ENCODE peak calls at places on chromosomes 16 and 17, in ten cellular contexts. W, K, U, E, D, O, G, R, L and P are unnamed samples.

GRCh38 chr17:8175795-8176196 is 384 bp downstream of the TMEM107 start:
- DNase-seq in W (no peak), K (no peak), U (no peak), E (no peak), D (no peak), O (no peak), G (no peak), R (no peak), L (no peak), P (no peak)

GRCh38 chr17:9028632-9029570 is 7.6 kb downstream of the NTN1 start:
- DNase-seq in W (no peak), K (no peak), U (peak; percentile 52), E (no peak), D (no peak), O (no peak), G (no peak), R (no peak), L (no peak), P (no peak)

GRCh38 chr17:77322284-77322533 is 181.4 kb downstream of the SEC14L1 start:
- DNase-seq in W (peak; percentile 25), K (no peak), U (no peak), E (no peak), D (no peak), O (no peak), G (no peak), R (no peak), L (no peak), P (no peak)

GRCh38 chr17:50556803-50557202 is 3.7 kb upstream of the CACNA1G start:
- DNase-seq in W (no peak), K (no peak), U (no peak), E (no peak), D (no peak), O (no peak), G (no peak), R (no peak), L (no peak), P (no peak)

GRCh38 chr17:81049372-81049911 is 14.5 kb downstream of the BAIAP2 start:
- DNase-seq in W (no peak), K (no peak), U (no peak), E (no peak), D (no peak), O (no peak), G (no peak), R (no peak), L (no peak), P (no peak)

GRCh38 chr17:18185832-18186231 is 2.2 kb downstream of the ALKBH5 start:
- DNase-seq in W (no peak), K (no peak), U (no peak), E (no peak), D (no peak), O (no peak), G (peak; percentile 43), R (no peak), L (no peak), P (no peak)

GRCh38 chr17:58381124-58381838 is 29.3 kb upstream of the SUPT4H1 start:
- DNase-seq in W (peak; percentile 54), K (no peak), U (no peak), E (peak; percentile 62), D (peak; percentile 27), O (no peak), G (no peak), R (no peak), L (no peak), P (no peak)

GRCh38 chr16:78099372-78100161 is at the start of gene WWOX:
- DNase-seq in W (peak; percentile 99), K (peak; percentile 96), U (peak; percentile 99), E (peak; percentile 97), D (peak; percentile 97), O (peak; percentile 91), G (peak; percentile 98), R (peak; percentile 98), L (peak; percentile 99), P (peak; percentile 89)

GRCh38 chr17:66507982-66508760 is 205.8 kb downstream of the PRKCA start:
- DNase-seq in W (no peak), K (no peak), U (no peak), E (no peak), D (no peak), O (no peak), G (no peak), R (no peak), L (no peak), P (no peak)

GRCh38 chr17:14748036-14748715 is 447.3 kb downstream of the HS3ST3B1 start:
- DNase-seq in W (no peak), K (no peak), U (no peak), E (no peak), D (no peak), O (no peak), G (no peak), R (no peak), L (no peak), P (no peak)

GRCh38 chr16:27174007-27174406 is 29.3 kb upstream of the KDM8 start:
- DNase-seq in W (no peak), K (no peak), U (no peak), E (no peak), D (no peak), O (no peak), G (no peak), R (no peak), L (no peak), P (no peak)

GRCh38 chr16:81492965-81493754 is 48.6 kb downstream of the CMIP start:
- DNase-seq in W (no peak), K (no peak), U (no peak), E (no peak), D (no peak), O (no peak), G (no peak), R (no peak), L (no peak), P (no peak)

GRCh38 chr17:50027639-50028206 is 28.2 kb upstream of the ITGA3 start:
- DNase-seq in W (peak; percentile 93), K (peak; percentile 77), U (no peak), E (peak; percentile 65), D (peak; percentile 82), O (peak; percentile 63), G (peak; percentile 96), R (peak; percentile 76), L (peak; percentile 93), P (no peak)

GRCh38 chr17:17377568-17377967 is 74.4 kb downstream of the NT5M start:
- DNase-seq in W (no peak), K (no peak), U (no peak), E (no peak), D (no peak), O (no peak), G (no peak), R (peak; percentile 40), L (no peak), P (no peak)

GRCh38 chr16:60271382-60272180 is 1537.5 kb upstream of the GOT2 start:
- DNase-seq in W (no peak), K (no peak), U (no peak), E (no peak), D (no peak), O (no peak), G (no peak), R (no peak), L (no peak), P (no peak)

GRCh38 chr16:86948046-86948445 is 369.1 kb downstream of the C16orf95 start:
- DNase-seq in W (no peak), K (no peak), U (no peak), E (no peak), D (no peak), O (no peak), G (no peak), R (no peak), L (no peak), P (no peak)

GRCh38 chr17:1229354-1229890 is 40.8 kb upstream of the BHLHA9 start:
- DNase-seq in W (peak; percentile 13), K (peak; percentile 72), U (peak; percentile 50), E (peak; percentile 25), D (no peak), O (no peak), G (no peak), R (peak; percentile 86), L (no peak), P (no peak)

DNA sequence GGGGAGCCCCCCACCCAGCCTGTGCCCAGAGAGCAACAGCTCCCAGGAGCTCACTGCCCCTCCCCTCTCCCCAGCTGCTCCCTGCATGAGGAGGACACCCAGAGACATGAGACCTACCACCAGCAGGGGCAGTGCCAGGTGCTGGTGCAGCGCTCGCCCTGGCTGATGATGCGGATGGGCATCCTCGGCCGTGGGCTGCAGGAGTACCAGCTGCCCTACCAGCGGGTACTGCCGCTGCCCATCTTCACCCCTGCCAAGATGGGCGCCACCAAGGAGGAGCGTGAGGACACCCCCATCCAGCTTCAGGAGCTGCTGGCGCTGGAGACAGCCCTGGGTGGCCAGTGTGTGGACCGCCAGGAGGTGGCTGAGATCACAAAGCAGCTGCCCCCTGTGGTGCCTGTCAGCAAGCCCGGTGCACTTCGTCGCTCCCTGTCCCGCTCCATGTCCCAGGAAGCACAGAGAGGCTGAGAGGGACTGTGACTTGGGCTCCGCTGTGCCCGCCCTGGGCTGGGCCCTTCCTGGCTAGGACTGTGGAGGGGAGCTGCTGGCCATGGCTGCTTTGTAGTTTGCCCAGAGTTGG is 583 bp downstream of the TCAP start:
- DNase-seq in W (no peak), K (peak; percentile 57), U (peak; percentile 60), E (no peak), D (no peak), O (no peak), G (no peak), R (peak; percentile 71), L (no peak), P (no peak)
- TF ChIP-seq CTCF in W (no peak), K (peak; percentile 36), U (peak; percentile 21), E (peak; percentile 6), D (no peak), O (peak; percentile 23), G (no peak), R (peak; percentile 12), L (no peak), P (peak; percentile 21)

GRCh38 chr17:44022246-44022645 is 7.5 kb upstream of the TMEM101 start:
- DNase-seq in W (no peak), K (no peak), U (no peak), E (no peak), D (no peak), O (no peak), G (no peak), R (no peak), L (no peak), P (no peak)
- H3K4me3 ChIP-seq in W (no peak overlapping the region), K (no peak overlapping the region), U (no peak overlapping the region), E (no peak overlapping the region), D (no peak overlapping the region), O (no peak overlapping the region), G (no peak overlapping the region), R (no peak overlapping the region), L (no peak overlapping the region), P (no peak overlapping the region)

DNA sequence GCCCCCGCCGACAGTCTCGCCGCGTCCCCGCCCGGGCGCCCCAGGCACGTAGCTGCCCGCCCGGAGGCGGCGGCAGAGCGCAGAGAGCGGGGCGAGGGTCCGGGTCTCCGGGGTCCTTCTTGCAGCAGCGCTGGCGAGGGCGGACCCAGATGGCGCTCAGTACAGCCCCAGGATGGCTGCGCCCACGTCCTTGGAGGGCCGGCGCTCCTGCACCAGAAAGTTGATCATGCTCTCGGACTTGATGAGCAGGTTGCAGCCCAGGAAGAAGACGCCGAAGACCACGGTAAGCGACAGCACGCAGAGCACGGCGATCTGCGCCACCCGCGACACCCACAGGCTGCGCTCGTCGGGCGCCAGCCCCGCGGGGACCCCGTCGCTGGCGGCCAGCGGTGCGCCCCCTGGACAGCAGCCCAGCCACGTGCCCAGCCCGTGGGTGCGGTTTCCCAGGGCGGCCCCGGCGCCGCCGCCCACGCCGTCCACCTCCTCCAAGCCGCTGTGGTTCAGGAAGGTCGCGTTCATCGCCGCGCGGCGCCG is 497 bp downstream of the RPRML start:
- DNase-seq in W (peak; percentile 8), K (no peak), U (peak; percentile 60), E (peak; percentile 20), D (no peak), O (no peak), G (no peak), R (no peak), L (no peak), P (no peak)
- TF ChIP-seq CTCF in W (no peak), K (no peak), U (no peak), E (no peak), D (no peak), O (no peak), G (no peak), R (no peak), L (no peak), P (no peak)

GRCh38 chr16:1770328-1771071 is 843 bp downstream of the NME3 start:
- DNase-seq in W (peak; percentile 62), K (peak; percentile 73), U (peak; percentile 55), E (peak; percentile 89), D (no peak), O (no peak), G (peak; percentile 47), R (no peak), L (peak; percentile 46), P (no peak)
- H3K4me3 ChIP-seq in W (peak overlapping the region; percentile 59), K (peak overlapping the region; percentile 76), U (peak overlapping the region; percentile 83), E (peak overlapping the region; percentile 95), D (peak overlapping the region; percentile 59), O (peak overlapping the region; percentile 50), G (peak overlapping the region; percentile 93), R (peak overlapping the region; percentile 75), L (peak overlapping the region; percentile 74), P (peak overlapping the region; percentile 81)